ENCODE peak calls at places on chromosomes 13 and 19, in six cellular contexts. X is astrocyte of the spinal cord, J is mucosa of descending colon, G is heart left ventricle, V is AG04450, Z is transverse colon. H is an unnamed sample.

GRCh38 chr19:2546128-2547032 is 70.5 kb downstream of the GADD45B start:
- DNase-seq in X (peak; percentile 39), J (peak; percentile 78), G (peak; percentile 81), V (no peak), Z (peak; percentile 64), H (no peak)

GRCh38 chr13:26660185-26660584 is 100.4 kb downstream of the GPR12 start:
- DNase-seq in X (no peak), J (no peak), G (no peak), V (no peak), Z (no peak), H (no peak)

GRCh38 chr19:49567722-49568454 is 12.5 kb downstream of the NOSIP start:
- DNase-seq in X (peak; percentile 15), J (peak; percentile 71), G (no peak), V (no peak), Z (peak; percentile 57), H (no peak)

GRCh38 chr19:50909240-50910070 is 1.7 kb downstream of the KLK4 start:
- DNase-seq in X (no peak), J (peak; percentile 88), G (no peak), V (no peak), Z (peak; percentile 84), H (no peak)

GRCh38 chr13:53782400-53783030 is 753.9 kb downstream of the OLFM4 start:
- DNase-seq in X (peak; percentile 63), J (no peak), G (peak; percentile 8), V (no peak), Z (no peak), H (peak; percentile 5)

GRCh38 chr19:50705422-50706019 is 14.1 kb downstream of the SHANK1 start:
- DNase-seq in X (peak; percentile 24), J (no peak), G (no peak), V (peak; percentile 30), Z (no peak), H (peak; percentile 29)

GRCh38 chr19:5338661-5339469 is 1.7 kb downstream of the PTPRS start:
- DNase-seq in X (no peak), J (no peak), G (no peak), V (no peak), Z (no peak), H (no peak)

GRCh38 chr19:12163841-12164240 is 945 bp downstream of the ZNF136 start:
- DNase-seq in X (peak; percentile 22), J (no peak), G (no peak), V (no peak), Z (no peak), H (peak; percentile 5)

DNA sequence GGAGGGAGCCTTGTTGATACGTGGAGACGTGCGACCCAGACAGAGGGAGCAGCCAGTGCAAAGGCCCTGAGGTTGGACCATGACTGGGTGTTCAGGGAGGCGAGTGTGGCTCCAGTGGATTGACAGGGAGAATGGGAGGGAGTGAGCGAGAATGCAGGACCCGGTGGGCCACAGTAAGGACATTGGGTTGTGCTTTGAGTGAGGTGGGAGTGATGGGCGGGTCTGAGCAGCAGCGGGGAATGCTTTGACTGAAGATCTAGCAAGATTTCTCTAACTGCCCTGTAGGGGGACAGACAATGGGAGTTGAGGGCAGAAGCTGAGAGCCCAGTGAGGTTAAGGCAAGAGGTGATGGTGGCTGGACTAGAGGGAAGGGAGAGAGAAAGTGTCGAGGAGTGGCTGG is 7.7 kb upstream of the NANOS2 start:
- DNase-seq in X (no peak), J (no peak), G (no peak), V (no peak), Z (no peak), H (no peak)
- TF ChIP-seq CTCF in X (peak; percentile 26), J (no peak), G (no peak), V (peak; percentile 42), Z (no peak), H (peak; percentile 16)

DNA sequence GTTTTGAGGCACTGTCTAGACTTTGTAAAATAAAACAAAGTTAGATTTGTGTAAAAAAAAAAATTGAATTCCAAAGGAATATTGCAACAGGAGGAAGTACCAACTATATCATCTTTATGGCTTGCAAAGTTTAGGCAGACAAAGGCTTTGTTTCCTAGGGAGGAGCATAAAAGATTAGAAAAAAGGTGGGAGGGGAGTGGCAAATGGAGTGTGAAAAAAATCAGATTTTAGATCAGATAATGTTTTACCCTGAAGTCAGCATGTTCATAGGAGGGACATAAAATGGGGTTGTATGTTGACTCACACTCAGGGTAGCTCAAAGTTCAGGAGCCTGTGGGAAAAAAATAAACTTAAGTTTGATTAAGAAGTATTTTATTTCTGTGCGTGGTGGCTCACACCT is 3.7 kb downstream of the ZNF85 start:
- DNase-seq in X (no peak), J (no peak), G (no peak), V (no peak), Z (no peak), H (no peak)
- H3K4me3 ChIP-seq in X (no peak overlapping the region), J (no peak overlapping the region), G (no peak overlapping the region), V (no peak overlapping the region), Z (no peak overlapping the region), H (no peak overlapping the region)

GRCh38 chr13:99766641-99767045 is 204.9 kb downstream of the ZIC5 start:
- DNase-seq in X (no peak), J (no peak), G (no peak), V (no peak), Z (no peak), H (no peak)
- TF ChIP-seq CTCF in X (peak; percentile 12), J (no peak), G (no peak), V (no peak), Z (no peak), H (peak; percentile 28)

GRCh38 chr19:6997679-6998445 is 23.4 kb downstream of the MBD3L2B start:
- DNase-seq in X (no peak), J (no peak), G (no peak), V (no peak), Z (no peak), H (no peak)
- H3K4me3 ChIP-seq in X (no peak overlapping the region), J (no peak overlapping the region), G (no peak overlapping the region), V (no peak overlapping the region), Z (no peak overlapping the region), H (no peak overlapping the region)

GRCh38 chr19:7541481-7541824 is 5.9 kb downstream of the PNPLA6 start:
- DNase-seq in X (no peak), J (no peak), G (no peak), V (no peak), Z (no peak), H (no peak)
- TF ChIP-seq CTCF in X (no peak), J (no peak), G (no peak), V (no peak), Z (no peak), H (no peak)

H was measured in AG09309.